ENCODE peak calls at places on chromosomes 13 and 19, in four cellular contexts. P is activated naive CD4-positive, alpha-beta T cell; V is T-cell; L is testis. A is an unnamed sample.

GRCh38 chr13:103046676-103047075 is 19.5 kb downstream of the SLC10A2 start:
- DNase-seq in L (no peak), V (no peak), P (no peak), A (no peak)

GRCh38 chr19:34066007-34066656 is 106.2 kb upstream of the LSM14A start:
- DNase-seq in P (no peak), V (no peak), L (no peak), A (no peak)

GRCh38 chr19:54309811-54310210 is 3.2 kb downstream of the LILRA5 start:
- DNase-seq in L (no peak), V (no peak), P (no peak), A (no peak)

GRCh38 chr13:30810261-30810701 is 74.9 kb downstream of the ALOX5AP start:
- DNase-seq in V (no peak), P (no peak), L (no peak), A (no peak)

GRCh38 chr19:48203794-48204628 is 33.5 kb downstream of the ZSWIM9 start:
- DNase-seq in V (peak), L (peak), P (peak), A (peak)

GRCh38 chr19:13959962-13960862 is 7.9 kb downstream of the DCAF15 start:
- DNase-seq in L (no peak), P (no peak), V (peak), A (no peak)

GRCh38 chr13:111245781-111246384 is 74.6 kb upstream of the TEX29 start:
- DNase-seq in L (no peak), V (no peak), P (no peak), A (no peak)

GRCh38 chr19:53015159-53015558 is 1.4 kb downstream of the ERVV-1 start:
- DNase-seq in V (no peak), P (no peak), L (no peak), A (no peak)

GRCh38 chr19:40232479-40232878 is 6.0 kb upstream of the CCNP start:
- DNase-seq in P (no peak), V (no peak), L (no peak), A (no peak)

GRCh38 chr19:17718988-17719711 is at the start of gene MAP1S:
- DNase-seq in P (peak), V (peak), L (peak), A (peak)

GRCh38 chr13:107835339-107836018 is 379.9 kb downstream of the LIG4 start:
- DNase-seq in P (no peak), L (no peak), V (no peak), A (no peak)

GRCh38 chr13:101785858-101786257 is 333.4 kb downstream of the ITGBL1 start:
- DNase-seq in L (peak), V (no peak), P (no peak), A (no peak)

GRCh38 chr13:66837246-66837645 is 392.9 kb downstream of the PCDH9 start:
- DNase-seq in P (no peak), L (no peak), V (no peak), A (no peak)

GRCh38 chr19:1268392-1269064 is 604 bp upstream of the CIRBP start:
- DNase-seq in V (no peak), L (no peak), P (no peak), A (no peak)

GRCh38 chr13:45607931-45608330 is 7.6 kb downstream of the ERICH6B start:
- DNase-seq in V (no peak), P (no peak), L (no peak), A (no peak)

GRCh38 chr13:111630411-111630810 is 310.0 kb downstream of the TEX29 start:
- DNase-seq in L (no peak), V (no peak), P (no peak), A (no peak)

GRCh38 chr19:19446655-19447437 is 41.4 kb downstream of the GATAD2A start:
- DNase-seq in L (no peak), V (no peak), P (no peak), A (no peak)

GRCh38 chr19:39843919-39844793 is 2.0 kb downstream of the FBL start:
- DNase-seq in P (no peak), V (no peak), L (no peak), A (no peak)